ENCODE peak calls at places on chromosomes 6 and 20, in four cellular contexts. I is endothelial cell, A is naive B cell, J is T-helper 9 cell. L is an unnamed sample.

GRCh38 chr6:168232989-168233874 is 86.3 kb downstream of the DACT2 start:
- DNase-seq in I (no peak), A (no peak), J (no peak), L (no peak)

GRCh38 chr20:45629496-45630100 is at the start of gene WFDC10A:
- DNase-seq in I (peak), A (peak), J (no peak), L (no peak)

GRCh38 chr6:33075568-33076405 is at the start of gene HLA-DPB1:
- DNase-seq in I (no peak), A (peak), J (no peak), L (no peak)

GRCh38 chr20:22403860-22404608 is 180.3 kb downstream of the FOXA2 start:
- DNase-seq in I (no peak), A (peak), J (no peak), L (no peak)

GRCh38 chr20:15807271-15807670 is 766.0 kb downstream of the KIF16B start:
- DNase-seq in I (no peak), A (peak), J (no peak), L (no peak)

GRCh38 chr20:46894971-46895905 is 595 bp downstream of the EYA2 start:
- DNase-seq in I (peak), A (no peak), J (no peak), L (no peak)

GRCh38 chr20:13307562-13308163 is 86.6 kb downstream of the ISM1 start:
- DNase-seq in I (no peak), A (no peak), J (no peak), L (no peak)

GRCh38 chr20:64053841-64054661 is 4.6 kb upstream of the SOX18 start:
- DNase-seq in I (peak), A (no peak), J (no peak), L (no peak)

GRCh38 chr20:13771853-13772453 is 12.8 kb downstream of the ESF1 start:
- DNase-seq in I (no peak), A (peak), J (no peak), L (no peak)

GRCh38 chr6:156779206-156780116 is 2.3 kb downstream of the ARID1B start:
- DNase-seq in I (peak), A (peak), J (peak), L (no peak)

GRCh38 chr6:164109770-164110140 is 695.2 kb downstream of the QKI start:
- DNase-seq in I (peak), A (no peak), J (no peak), L (no peak)

GRCh38 chr6:167323111-167323510 is 1.8 kb upstream of the TTLL2 start:
- DNase-seq in I (no peak), A (no peak), J (no peak), L (no peak)

GRCh38 chr6:53986165-53986720 is 125.0 kb upstream of the MLIP start:
- DNase-seq in I (peak), A (no peak), J (no peak), L (no peak)

GRCh38 chr6:112289039-112289566 is 34.7 kb upstream of the LAMA4 start:
- DNase-seq in I (no peak), A (no peak), J (no peak), L (peak)

GRCh38 chr6:138673317-138674014 is 100.1 kb upstream of the CCDC28A start:
- DNase-seq in I (no peak), A (no peak), J (no peak), L (no peak)

GRCh38 chr20:33681728-33682353 is 4.3 kb downstream of the E2F1 start:
- DNase-seq in I (no peak), A (no peak), J (no peak), L (no peak)

GRCh38 chr6:134240664-134241431 is 77.1 kb downstream of the SGK1 start:
- DNase-seq in I (no peak), A (peak), J (peak), L (peak)

GRCh38 chr6:169490830-169491229 is 211.0 kb downstream of the WDR27 start:
- DNase-seq in I (no peak), A (no peak), J (no peak), L (no peak)

GRCh38 chr6:122323361-122323760 is 76.1 kb upstream of the HSF2 start:
- DNase-seq in I (no peak), A (no peak), J (no peak), L (no peak)

GRCh38 chr6:113122060-113122459 is 735.1 kb upstream of the MARCKS start:
- DNase-seq in I (peak), A (no peak), J (no peak), L (no peak)

GRCh38 chr6:31070711-31071197 is 41.6 kb downstream of the C6orf15 start:
- DNase-seq in I (peak), A (no peak), J (no peak), L (no peak)

GRCh38 chr6:3438190-3439167 is 18.4 kb downstream of the SLC22A23 start:
- DNase-seq in I (no peak), A (no peak), J (no peak), L (no peak)

GRCh38 chr20:62501801-62502495 is 26.2 kb upstream of the GATA5 start:
- DNase-seq in I (no peak), A (peak), J (peak), L (no peak)

L was measured in suprapubic skin.